ENCODE peak calls at places on chromosome 5, in five cellular contexts. U, I, K, E and N are unnamed samples.

GRCh38 chr5:16936150-16937022 is at the start of gene MYO10:
- DNase-seq in U (peak; percentile 75), I (peak; percentile 68), K (peak; percentile 83), E (peak; percentile 78), N (peak; percentile 34)

GRCh38 chr5:142276517-142276916 is 48.3 kb downstream of the SPRY4 start:
- DNase-seq in U (no peak), I (no peak), K (no peak), E (no peak), N (no peak)

GRCh38 chr5:122291000-122291592 is 20.9 kb upstream of the SNCAIP start:
- DNase-seq in U (no peak), I (no peak), K (no peak), E (peak; percentile 63), N (no peak)

GRCh38 chr5:174793684-174794328 is 69.4 kb downstream of the MSX2 start:
- DNase-seq in U (peak; percentile 1), I (peak; percentile 49), K (peak; percentile 17), E (peak; percentile 45), N (peak; percentile 58)

GRCh38 chr5:120415985-120416384 is 48.1 kb upstream of the PRR16 start:
- DNase-seq in U (no peak), I (no peak), K (no peak), E (no peak), N (no peak)

GRCh38 chr5:73274870-73275756 is 102.1 kb downstream of the TMEM174 start:
- DNase-seq in U (no peak), I (no peak), K (no peak), E (no peak), N (peak; percentile 78)

GRCh38 chr5:179795049-179795862 is 1.5 kb downstream of the LTC4S start:
- DNase-seq in U (no peak), I (no peak), K (no peak), E (no peak), N (no peak)

GRCh38 chr5:76351577-76351976 is 51.5 kb upstream of the IQGAP2 start:
- DNase-seq in U (no peak), I (no peak), K (no peak), E (no peak), N (no peak)

GRCh38 chr5:87120518-87121314 is 147.0 kb upstream of the RASA1 start:
- DNase-seq in U (no peak), I (peak; percentile 93), K (peak; percentile 24), E (peak; percentile 81), N (no peak)

GRCh38 chr5:84382363-84383295 is 2.1 kb downstream of the EDIL3 start:
- DNase-seq in U (no peak), I (peak; percentile 59), K (peak; percentile 9), E (peak; percentile 82), N (peak; percentile 71)

GRCh38 chr5:14449052-14449661 is 132.4 kb upstream of the OTULINL start:
- DNase-seq in U (no peak), I (peak; percentile 98), K (no peak), E (peak; percentile 97), N (no peak)

GRCh38 chr5:175789670-175790069 is 81.7 kb upstream of the CPLX2 start:
- DNase-seq in U (no peak), I (no peak), K (no peak), E (no peak), N (no peak)

GRCh38 chr5:17169507-17169906 is 47.9 kb upstream of the BASP1 start:
- DNase-seq in U (no peak), I (no peak), K (no peak), E (peak; percentile 76), N (no peak)

GRCh38 chr5:23139338-23140171 is 286.4 kb upstream of the CDH12 start:
- DNase-seq in U (no peak), I (no peak), K (peak; percentile 14), E (peak; percentile 35), N (no peak)

GRCh38 chr5:72283358-72283757 is 36.7 kb downstream of the MRPS27 start:
- DNase-seq in U (no peak), I (no peak), K (no peak), E (peak; percentile 26), N (no peak)

GRCh38 chr5:172788771-172789686 is 18.0 kb upstream of the DUSP1 start:
- DNase-seq in U (no peak), I (no peak), K (peak; percentile 53), E (peak; percentile 79), N (no peak)

GRCh38 chr5:73856972-73857371 is 231.0 kb downstream of the ARHGEF28 start:
- DNase-seq in U (no peak), I (no peak), K (no peak), E (no peak), N (no peak)

GRCh38 chr5:52693279-52693678 is 94.4 kb upstream of the ITGA1 start:
- DNase-seq in U (no peak), I (no peak), K (peak; percentile 42), E (peak; percentile 53), N (no peak)

GRCh38 chr5:98940586-98940985 is 11.8 kb upstream of the CHD1 start:
- DNase-seq in U (no peak), I (no peak), K (no peak), E (peak; percentile 26), N (no peak)

GRCh38 chr5:139251281-139251687 is 42.3 kb upstream of the MATR3 start:
- DNase-seq in U (no peak), I (no peak), K (no peak), E (no peak), N (no peak)

GRCh38 chr5:145855842-145856267 is 17.0 kb downstream of the GRXCR2 start:
- DNase-seq in U (no peak), I (no peak), K (no peak), E (no peak), N (no peak)

GRCh38 chr5:175855041-175855720 is 16.2 kb upstream of the CPLX2 start:
- DNase-seq in U (no peak), I (no peak), K (no peak), E (no peak), N (no peak)

GRCh38 chr5:447501-447900 is 4.5 kb downstream of the EXOC3 start:
- DNase-seq in U (no peak), I (no peak), K (no peak), E (no peak), N (peak; percentile 33)

GRCh38 chr5:179455320-179455719 is 95.0 kb upstream of the RUFY1 start:
- DNase-seq in U (no peak), I (no peak), K (no peak), E (no peak), N (no peak)

GRCh38 chr5:73115399-73116051 is 4.8 kb upstream of the TMEM171 start:
- DNase-seq in U (no peak), I (peak; percentile 93), K (peak; percentile 25), E (peak; percentile 94), N (no peak)

GRCh38 chr5:113378960-113379541 is 55.7 kb downstream of the TSSK1B start:
- DNase-seq in U (peak; percentile 8), I (peak; percentile 48), K (peak; percentile 56), E (peak; percentile 72), N (peak; percentile 35)

GRCh38 chr5:126855266-126855665 is 78.3 kb downstream of the LMNB1 start:
- DNase-seq in U (no peak), I (peak; percentile 42), K (no peak), E (no peak), N (no peak)

GRCh38 chr5:165130656-165131055 is 1625.2 kb downstream of the MAT2B start:
- DNase-seq in U (no peak), I (no peak), K (no peak), E (no peak), N (no peak)

GRCh38 chr5:134738963-134739661 is 764 bp downstream of the CAMLG start:
- DNase-seq in U (no peak), I (peak; percentile 35), K (peak; percentile 70), E (peak; percentile 73), N (no peak)

GRCh38 chr5:72268753-72269410 is 51.2 kb downstream of the MRPS27 start:
- DNase-seq in U (no peak), I (peak; percentile 45), K (peak; percentile 57), E (peak; percentile 51), N (no peak)

GRCh38 chr5:439181-439580 is 3.8 kb upstream of the EXOC3 start:
- DNase-seq in U (no peak), I (no peak), K (no peak), E (no peak), N (peak; percentile 14)

GRCh38 chr5:5165541-5166002 is 25.4 kb downstream of the ADAMTS16 start:
- DNase-seq in U (no peak), I (no peak), K (no peak), E (no peak), N (no peak)

GRCh38 chr5:53407373-53407772 is 73.1 kb upstream of the FST start:
- DNase-seq in U (no peak), I (peak; percentile 83), K (no peak), E (peak; percentile 81), N (no peak)

GRCh38 chr5:96101358-96102089 is 139.9 kb upstream of the ELL2 start:
- DNase-seq in U (no peak), I (no peak), K (no peak), E (no peak), N (no peak)

GRCh38 chr5:159780246-159780645 is 136.0 kb upstream of the ADRA1B start:
- DNase-seq in U (no peak), I (no peak), K (no peak), E (no peak), N (no peak)

GRCh38 chr5:143361438-143361837 is 42.0 kb downstream of the NR3C1 start:
- DNase-seq in U (no peak), I (no peak), K (no peak), E (peak; percentile 55), N (no peak)
- H3K4me3 ChIP-seq in U (no peak overlapping the region), I (no peak overlapping the region), K (no peak overlapping the region), E (no peak overlapping the region), N (no peak overlapping the region)

GRCh38 chr5:56700711-56701110 is 114.6 kb upstream of the MAP3K1 start:
- DNase-seq in U (no peak), I (no peak), K (no peak), E (no peak), N (no peak)

GRCh38 chr5:56693220-56693579 is 122.1 kb upstream of the MAP3K1 start:
- DNase-seq in U (no peak), I (no peak), K (no peak), E (no peak), N (no peak)

GRCh38 chr5:56699588-56699987 is 115.8 kb upstream of the MAP3K1 start:
- DNase-seq in U (no peak), I (no peak), K (no peak), E (no peak), N (no peak)

GRCh38 chr5:56698463-56699381 is 116.6 kb upstream of the MAP3K1 start:
- DNase-seq in U (no peak), I (no peak), K (no peak), E (no peak), N (no peak)

DNA sequence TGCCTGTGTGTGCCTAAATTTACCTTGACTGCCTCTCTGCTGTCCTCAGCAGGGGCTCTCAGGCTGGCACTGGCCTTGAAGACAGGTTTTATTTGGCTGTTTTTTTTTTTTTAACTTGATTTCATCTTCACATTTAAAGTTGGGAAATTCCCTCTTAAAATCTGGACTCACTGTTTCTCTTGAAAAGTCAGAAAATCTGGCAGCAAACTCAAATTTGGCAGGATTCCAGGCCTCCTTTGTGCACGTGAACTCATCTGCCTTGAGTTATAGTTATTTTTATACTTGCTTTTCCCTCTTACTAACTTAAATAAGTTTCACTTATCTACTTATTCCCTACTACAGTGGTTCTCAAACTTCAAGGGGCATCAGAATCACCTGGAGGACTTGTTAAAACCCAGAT is 118.4 kb upstream of the MAP3K1 start:
- DNase-seq in U (no peak), I (no peak), K (no peak), E (no peak), N (no peak)
- H3K27ac ChIP-seq in U (no peak overlapping the region), I (no peak overlapping the region), K (no peak overlapping the region), E (no peak overlapping the region), N (no peak overlapping the region)

GRCh38 chr5:80092521-80093107 is 57.5 kb downstream of the THBS4 start:
- DNase-seq in U (no peak), I (no peak), K (no peak), E (no peak), N (no peak)
- H3K4me3 ChIP-seq in U (no peak overlapping the region), I (no peak overlapping the region), K (no peak overlapping the region), E (no peak overlapping the region), N (no peak overlapping the region)

GRCh38 chr5:39427225-39427624 is 2.4 kb upstream of the DAB2 start:
- DNase-seq in U (no peak), I (no peak), K (no peak), E (peak; percentile 23), N (no peak)
- H3K27ac ChIP-seq in U (no peak overlapping the region), I (peak overlapping the region; percentile 44), K (no peak overlapping the region), E (peak overlapping the region; percentile 86), N (no peak overlapping the region)